ENCODE peak calls at places on chromosomes 11 and 22, in five cellular contexts. H is pancreas, V is sigmoid colon, U is HCT116, W is GM23248. F is an unnamed sample.

GRCh38 chr11:110777765-110778164 is 65.5 kb upstream of the ARHGAP20 start:
- DNase-seq in W (peak; percentile 73), H (no peak), U (no peak), V (no peak), F (no peak)

GRCh38 chr11:76793834-76794291 is 10.7 kb downstream of the TSKU start:
- DNase-seq in H (no peak), W (no peak), U (no peak), V (peak; percentile 53), F (no peak)

GRCh38 chr11:15828241-15828903 is 528.0 kb downstream of the SOX6 start:
- DNase-seq in U (no peak), H (no peak), W (no peak), V (no peak), F (no peak)

GRCh38 chr11:47858169-47858543 is 10.0 kb upstream of the NUP160 start:
- DNase-seq in V (no peak), U (no peak), H (no peak), W (peak; percentile 96), F (no peak)

GRCh38 chr11:27460158-27460565 is 12.4 kb downstream of the LGR4 start:
- DNase-seq in H (no peak), W (no peak), V (no peak), U (no peak), F (no peak)

GRCh38 chr11:62487136-62487535 is 59.5 kb downstream of the AHNAK start:
- DNase-seq in H (no peak), U (no peak), W (no peak), V (no peak), F (no peak)

GRCh38 chr22:39717099-39717498 is 146.5 kb downstream of the CACNA1I start:
- DNase-seq in V (no peak), H (no peak), W (no peak), U (no peak), F (no peak)

GRCh38 chr22:27173530-27173929 is 516.1 kb downstream of the MIAT start:
- DNase-seq in V (no peak), H (no peak), U (no peak), W (no peak), F (no peak)

GRCh38 chr11:113977071-113977490 is 2.2 kb downstream of the HTR3A start:
- DNase-seq in V (no peak), H (no peak), U (no peak), W (no peak), F (no peak)

GRCh38 chr11:8262552-8263108 is 1.0 kb downstream of the LMO1 start:
- DNase-seq in H (peak; percentile 47), U (no peak), W (peak; percentile 86), V (peak; percentile 70), F (no peak)

GRCh38 chr11:8261921-8262551 is 1.6 kb downstream of the LMO1 start:
- DNase-seq in W (no peak), U (no peak), H (no peak), V (peak; percentile 51), F (no peak)

GRCh38 chr11:8265681-8266241 is 2.1 kb upstream of the LMO1 start:
- DNase-seq in H (no peak), W (peak; percentile 28), U (no peak), V (peak; percentile 34), F (no peak)

GRCh38 chr11:8263109-8263768 is 439 bp downstream of the LMO1 start:
- DNase-seq in H (no peak), U (no peak), V (peak; percentile 59), W (peak; percentile 42), F (no peak)

GRCh38 chr11:8263769-8264410 is at the start of gene LMO1:
- DNase-seq in W (peak; percentile 83), H (peak; percentile 79), U (peak; percentile 44), V (peak; percentile 87), F (peak; percentile 19)
- H3K27me3 ChIP-seq in W (peaks cover 54% of the 10 kb centered on the region), H (peaks cover 29% of the 10 kb centered on the region), U (no peaks in the 10 kb centered on the region), V (peaks cover 43% of the 10 kb centered on the region), F (no peaks in the 10 kb centered on the region)

GRCh38 chr11:119880873-119881272 is 151.9 kb upstream of the NECTIN1 start:
- DNase-seq in W (no peak), V (no peak), U (no peak), H (no peak), F (no peak)

GRCh38 chr11:119878990-119879389 is 150.0 kb upstream of the NECTIN1 start:
- DNase-seq in H (no peak), U (no peak), V (no peak), W (peak; percentile 32), F (no peak)

GRCh38 chr11:119882316-119882715 is 153.3 kb upstream of the NECTIN1 start:
- DNase-seq in W (no peak), V (no peak), H (no peak), U (no peak), F (no peak)

GRCh38 chr11:119876841-119877240 is 147.8 kb upstream of the NECTIN1 start:
- DNase-seq in W (no peak), U (no peak), V (no peak), H (no peak), F (no peak)

DNA sequence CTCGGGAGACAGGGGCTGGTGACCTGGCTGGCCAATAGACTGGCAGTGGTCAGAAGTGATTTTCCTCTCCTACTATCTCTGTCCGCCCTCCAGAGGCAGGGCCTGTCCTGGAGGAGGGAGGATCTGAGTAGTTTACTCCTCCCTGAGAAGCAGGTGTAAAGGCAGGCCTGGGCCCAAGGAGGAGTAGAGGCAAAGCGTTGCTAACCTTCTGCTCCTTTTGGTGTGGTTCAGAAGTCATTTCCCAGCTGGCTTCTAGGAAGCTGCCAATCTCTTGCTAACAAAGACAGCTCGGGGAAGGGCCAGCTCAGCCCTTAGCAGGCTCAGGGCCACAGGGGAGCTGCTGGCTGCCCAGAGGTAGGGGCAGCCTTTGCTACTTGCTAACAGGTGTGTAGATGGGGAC is 151.1 kb upstream of the NECTIN1 start:
- DNase-seq in U (no peak), H (no peak), W (no peak), V (no peak), F (no peak)
- H3K27me3 ChIP-seq in U (peaks cover 35% of the 10 kb centered on the region), H (no peaks in the 10 kb centered on the region), W (peaks cover 39% of the 10 kb centered on the region), V (no peaks in the 10 kb centered on the region), F (no peaks in the 10 kb centered on the region)

GRCh38 chr11:72668645-72669347 is 5.4 kb downstream of the PDE2A start:
- DNase-seq in U (no peak), V (no peak), W (no peak), H (no peak), F (no peak)
- H3K27me3 ChIP-seq in U (peaks cover 12% of the 10 kb centered on the region), V (peaks cover 25% of the 10 kb centered on the region), W (peaks cover 41% of the 10 kb centered on the region), H (no peaks in the 10 kb centered on the region), F (no peaks in the 10 kb centered on the region)

GRCh38 chr22:43257549-43257948 is 70.6 kb upstream of the TTLL12 start:
- DNase-seq in W (no peak), U (no peak), H (no peak), V (no peak), F (no peak)

GRCh38 chr22:43253839-43254238 is 66.9 kb upstream of the TTLL12 start:
- DNase-seq in U (no peak), V (no peak), W (no peak), H (no peak), F (no peak)

GRCh38 chr22:43256569-43257360 is 69.8 kb upstream of the TTLL12 start:
- DNase-seq in W (no peak), V (no peak), H (no peak), U (no peak), F (no peak)

GRCh38 chr22:43252319-43252718 is 65.4 kb upstream of the TTLL12 start:
- DNase-seq in W (no peak), H (no peak), U (no peak), V (no peak), F (no peak)

DNA sequence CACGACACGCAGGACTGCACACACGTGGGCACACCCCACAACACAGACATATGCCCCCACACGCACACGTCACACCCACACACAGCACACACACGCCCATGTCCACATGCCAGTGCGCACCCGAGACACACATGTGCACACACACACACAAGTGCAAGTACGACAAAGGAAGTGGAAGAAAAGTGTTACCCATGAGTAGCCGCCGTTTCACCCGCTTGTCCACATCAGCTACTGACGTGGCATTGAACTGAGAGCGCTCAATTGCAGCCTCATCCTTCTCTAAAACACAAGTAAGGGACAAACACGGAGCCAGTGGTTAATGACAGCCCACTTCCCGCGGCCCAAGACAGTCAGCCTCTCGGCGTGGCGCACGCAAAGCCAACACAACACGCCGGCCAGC is 68.4 kb upstream of the TTLL12 start:
- DNase-seq in W (no peak), H (no peak), V (no peak), U (no peak), F (no peak)
- H3K27me3 ChIP-seq in W (peaks cover 17% of the 10 kb centered on the region), H (no peaks in the 10 kb centered on the region), V (no peaks in the 10 kb centered on the region), U (peaks cover 3% of the 10 kb centered on the region), F (no peaks in the 10 kb centered on the region)

GRCh38 chr11:44387415-44387814 is 77.5 kb upstream of the ALX4 start:
- DNase-seq in U (no peak), H (no peak), V (no peak), W (no peak), F (no peak)
- H3K27me3 ChIP-seq in U (peaks cover 8% of the 10 kb centered on the region), H (peaks cover 6% of the 10 kb centered on the region), V (peaks cover 6% of the 10 kb centered on the region), W (peaks cover 22% of the 10 kb centered on the region), F (no peaks in the 10 kb centered on the region)

DNA sequence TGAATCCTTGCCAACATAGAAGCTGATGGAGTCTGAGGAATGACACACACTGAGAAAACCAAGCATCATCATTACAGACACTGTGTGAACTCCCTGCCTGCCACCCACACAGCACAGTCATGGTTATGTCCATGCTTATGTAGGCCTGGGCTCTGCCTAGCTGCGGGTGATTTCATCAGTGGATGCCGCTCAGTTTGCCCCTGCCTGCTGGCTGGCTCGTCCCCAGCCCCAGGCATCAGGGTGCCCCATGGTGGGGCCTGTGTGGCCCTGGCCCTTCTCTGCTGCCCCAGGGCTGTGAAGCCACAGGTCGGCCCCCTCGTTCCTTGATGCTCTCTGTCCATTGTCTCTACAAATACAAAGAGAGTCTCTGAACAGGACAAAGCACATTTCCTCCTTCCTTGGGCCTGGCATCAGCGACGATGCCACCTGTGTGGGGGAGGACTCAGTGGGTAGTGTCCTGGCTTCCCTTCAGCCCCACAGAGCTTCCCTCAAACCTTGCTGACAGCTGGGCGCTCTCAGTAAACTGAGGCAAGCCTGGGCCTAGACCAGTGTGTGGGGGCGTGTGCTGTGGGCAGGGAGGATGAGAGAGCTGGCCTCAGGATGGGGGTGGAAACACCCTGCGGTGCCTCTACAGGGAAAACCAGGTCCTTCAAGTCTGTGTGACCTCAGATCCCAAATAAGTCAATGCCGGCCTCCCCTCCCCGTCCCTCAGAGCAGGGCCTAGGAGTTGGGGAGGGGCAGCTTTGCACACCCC is 20.0 kb upstream of the TUB start:
- DNase-seq in H (no peak), U (no peak), V (peak; percentile 65), W (peak; percentile 98), F (no peak)
- H3K27me3 ChIP-seq in H (no peaks in the 10 kb centered on the region), U (no peaks in the 10 kb centered on the region), V (no peaks in the 10 kb centered on the region), W (no peaks in the 10 kb centered on the region), F (no peaks in the 10 kb centered on the region)

DNA sequence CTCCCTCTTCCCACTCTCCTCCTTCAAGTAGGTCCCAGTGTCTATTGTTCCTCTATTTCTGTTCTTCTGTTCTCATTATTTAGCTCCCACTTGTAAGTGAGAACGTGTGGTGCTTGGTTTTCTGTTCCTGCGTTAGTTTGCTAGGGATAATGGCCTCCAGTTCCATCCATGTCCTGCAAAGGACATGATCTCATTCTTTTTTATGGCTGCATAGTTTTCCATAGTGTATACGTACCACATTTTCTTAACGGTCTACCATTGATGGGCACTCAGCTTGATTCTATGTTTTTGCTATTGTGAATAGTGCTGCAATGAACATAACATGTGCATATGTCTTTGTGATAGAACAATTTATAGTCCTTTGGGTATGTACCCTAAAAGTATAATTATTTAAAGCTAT is 26.2 kb downstream of the C2CD3 start:
- DNase-seq in H (no peak), U (no peak), W (no peak), V (no peak), F (no peak)
- H3K27me3 ChIP-seq in H (no peaks in the 10 kb centered on the region), U (no peaks in the 10 kb centered on the region), W (no peaks in the 10 kb centered on the region), V (no peaks in the 10 kb centered on the region), F (no peaks in the 10 kb centered on the region)